ENCODE peak calls at places on chromosomes 4 and X, in six cellular contexts. R is Right ventricle myocardium superior, W is lower lobe of right lung, H is NB4, Z is transverse colon, O is A172. Y is an unnamed sample.
A peak's percentile ranks its signal among the peaks of the same experiment; 100 is the strongest.

GRCh38 chrX:40501456-40501855 is 79.3 kb upstream of the ATP6AP2 start:
- DNase-seq in R (no peak), O (no peak), W (no peak), H (no peak), Z (no peak), Y (no peak)

GRCh38 chr4:155805016-155805415 is 46.2 kb downstream of the GUCY1B1 start:
- DNase-seq in Z (no peak), W (no peak), H (no peak), O (peak; percentile 25), R (no peak), Y (no peak)

GRCh38 chr4:38787693-38788092 is 4.9 kb upstream of the TLR10 start:
- DNase-seq in O (no peak), R (no peak), H (no peak), W (no peak), Z (no peak), Y (no peak)

GRCh38 chr4:186188107-186188506 is 3.3 kb upstream of the CYP4V2 start:
- DNase-seq in W (no peak), O (no peak), Z (no peak), R (no peak), H (no peak), Y (no peak)

GRCh38 chr4:38313999-38314561 is 349.9 kb upstream of the KLF3 start:
- DNase-seq in O (peak; percentile 71), W (no peak), Z (peak; percentile 71), R (no peak), H (no peak), Y (no peak)

GRCh38 chr4:39514888-39515401 is 12.3 kb downstream of the UGDH start:
- DNase-seq in H (peak; percentile 20), W (peak; percentile 65), R (no peak), O (peak; percentile 37), Z (peak; percentile 80), Y (no peak)

GRCh38 chrX:77347572-77347971 is 99.6 kb upstream of the FGF16 start:
- DNase-seq in O (peak; percentile 53), R (no peak), W (no peak), H (no peak), Z (no peak), Y (no peak)

GRCh38 chrX:136214551-136214950 is 36.6 kb downstream of the MAP7D3 start:
- DNase-seq in R (no peak), W (no peak), Z (no peak), O (peak; percentile 71), H (no peak), Y (no peak)

GRCh38 chr4:8225704-8226443 is 26.8 kb downstream of the SH3TC1 start:
- DNase-seq in W (no peak), Z (no peak), O (no peak), H (no peak), R (no peak), Y (no peak)

GRCh38 chr4:156193116-156193515 is 239.4 kb upstream of the CTSO start:
- DNase-seq in H (no peak), Z (no peak), R (no peak), O (no peak), W (no peak), Y (peak; percentile 7)

GRCh38 chrX:103562801-103563200 is 22.5 kb upstream of the TCEAL4 start:
- DNase-seq in O (peak; percentile 11), Z (no peak), H (no peak), R (no peak), W (no peak), Y (no peak)

GRCh38 chr4:148522995-148523394 is 80.8 kb upstream of the NR3C2 start:
- DNase-seq in R (no peak), O (no peak), H (no peak), Z (no peak), W (no peak), Y (no peak)

GRCh38 chrX:46624090-46624786 is 50.7 kb downstream of the CHST7 start:
- DNase-seq in R (no peak), W (no peak), O (no peak), H (no peak), Z (no peak), Y (no peak)

GRCh38 chr4:169283114-169283509 is 12.4 kb upstream of the SH3RF1 start:
- DNase-seq in H (no peak), Z (no peak), R (no peak), O (peak; percentile 48), W (no peak), Y (no peak)

GRCh38 chrX:4570141-4570540 is 856.7 kb upstream of the PRKX start:
- DNase-seq in R (no peak), O (peak; percentile 9), Z (no peak), H (no peak), W (no peak), Y (peak; percentile 0)

GRCh38 chr4:24930136-24930535 is 17.3 kb upstream of the CCDC149 start:
- DNase-seq in W (no peak), R (no peak), H (no peak), O (no peak), Z (no peak), Y (no peak)

Y was measured in NCI-H446.